ENCODE peak calls at places on chromosomes 16 and 17, in four cellular contexts. T is CD4-positive, alpha-beta T cell; X is K562; E is fibroblast of pulmonary artery. O is an unnamed sample.

GRCh38 chr17:41912925-41913324 is 5.8 kb downstream of the ACLY start:
- DNase-seq in T (no peak), X (no peak), E (no peak), O (no peak)

GRCh38 chr16:77898671-77899211 is 110.4 kb downstream of the VAT1L start:
- DNase-seq in T (no peak), X (no peak), E (peak; percentile 17), O (no peak)

GRCh38 chr16:53147500-53148065 is 92.8 kb downstream of the CHD9 start:
- DNase-seq in T (no peak), X (no peak), E (no peak), O (no peak)

GRCh38 chr16:68313116-68313515 is 2.3 kb downstream of the PRMT7 start:
- DNase-seq in T (no peak), X (no peak), E (no peak), O (no peak)

GRCh38 chr17:28338056-28338768 is 2.7 kb downstream of the TNFAIP1 start:
- DNase-seq in T (no peak), X (no peak), E (peak; percentile 78), O (no peak)

GRCh38 chr16:3501783-3502400 is 1.1 kb downstream of the CLUAP1 start:
- DNase-seq in T (no peak), X (no peak), E (no peak), O (no peak)

GRCh38 chr17:73474370-73474988 is 162.7 kb upstream of the CDC42EP4 start:
- DNase-seq in T (peak; percentile 3), X (peak; percentile 85), E (peak; percentile 79), O (no peak)

GRCh38 chr16:19542138-19542821 is 13.2 kb upstream of the VPS35L start:
- DNase-seq in T (no peak), X (no peak), E (no peak), O (no peak)

GRCh38 chr16:68380676-68381362 is 67.5 kb downstream of the SMPD3 start:
- DNase-seq in T (no peak), X (no peak), E (no peak), O (no peak)

GRCh38 chr17:42639484-42640474 is 19.3 kb upstream of the TUBG2 start:
- DNase-seq in T (no peak), X (peak; percentile 27), E (no peak), O (no peak)

GRCh38 chr17:78142113-78142861 is 3.9 kb upstream of the C17orf99 start:
- DNase-seq in T (no peak), X (no peak), E (peak; percentile 17), O (no peak)

GRCh38 chr16:47056704-47057630 is 83.5 kb upstream of the DNAJA2 start:
- DNase-seq in T (no peak), X (no peak), E (no peak), O (no peak)

GRCh38 chr16:79651363-79651762 is 50.8 kb upstream of the MAF start:
- DNase-seq in T (no peak), X (no peak), E (peak; percentile 19), O (no peak)

GRCh38 chr17:1494736-1495253 is 2.3 kb upstream of the MYO1C start:
- DNase-seq in T (no peak), X (no peak), E (no peak), O (no peak)

DNA sequence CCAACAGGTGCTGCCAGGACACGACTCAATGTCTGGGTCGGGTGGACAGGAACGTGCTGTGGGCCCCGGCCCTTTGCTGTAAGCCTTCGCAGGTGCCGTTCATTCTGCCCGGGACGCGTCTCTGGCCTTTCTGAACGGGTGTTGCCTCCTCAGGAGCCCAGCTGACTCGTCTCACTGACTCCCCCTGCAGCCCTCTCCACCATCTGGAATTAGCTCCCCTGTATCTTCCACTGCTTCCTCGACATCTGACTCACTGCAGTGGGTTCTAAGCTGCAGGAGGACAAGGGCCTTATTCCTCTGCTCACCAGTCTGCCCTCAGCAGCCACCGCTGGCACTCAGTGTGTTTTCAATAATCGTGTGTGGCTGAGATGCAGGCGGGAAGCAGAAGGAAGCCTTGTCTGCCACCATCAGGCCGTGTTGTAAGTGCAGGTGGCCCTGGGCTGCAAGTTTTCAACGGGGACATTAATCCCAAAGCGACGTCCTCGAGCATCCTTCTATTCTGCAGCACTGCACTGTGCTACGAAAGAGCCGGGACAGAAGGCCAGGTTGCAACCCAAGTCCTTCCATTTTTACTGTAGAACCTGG is 256.2 kb downstream of the FOXL1 start:
- DNase-seq in T (no peak), X (no peak), E (peak; percentile 42), O (no peak)
- TF ChIP-seq CTCF in T (no peak), X (peak; percentile 35), E (peak; percentile 14), O (no peak)

GRCh38 chr17:17345686-17346427 is 42.7 kb downstream of the NT5M start:
- DNase-seq in T (no peak), X (no peak), E (no peak), O (no peak)
- TF ChIP-seq CTCF in T (no peak), X (no peak), E (no peak), O (no peak)

GRCh38 chr17:76695059-76695892 is 15.5 kb downstream of the MXRA7 start:
- DNase-seq in T (no peak), X (no peak), E (no peak), O (no peak)
- TF ChIP-seq CTCF in T (no peak), X (no peak), E (no peak), O (no peak)

GRCh38 chr16:20851601-20852000 is 45.3 kb downstream of the REXO5 start:
- DNase-seq in T (no peak), X (no peak), E (peak; percentile 99), O (no peak)
- TF ChIP-seq CTCF in T (no peak), X (no peak), E (no peak), O (no peak)

DNA sequence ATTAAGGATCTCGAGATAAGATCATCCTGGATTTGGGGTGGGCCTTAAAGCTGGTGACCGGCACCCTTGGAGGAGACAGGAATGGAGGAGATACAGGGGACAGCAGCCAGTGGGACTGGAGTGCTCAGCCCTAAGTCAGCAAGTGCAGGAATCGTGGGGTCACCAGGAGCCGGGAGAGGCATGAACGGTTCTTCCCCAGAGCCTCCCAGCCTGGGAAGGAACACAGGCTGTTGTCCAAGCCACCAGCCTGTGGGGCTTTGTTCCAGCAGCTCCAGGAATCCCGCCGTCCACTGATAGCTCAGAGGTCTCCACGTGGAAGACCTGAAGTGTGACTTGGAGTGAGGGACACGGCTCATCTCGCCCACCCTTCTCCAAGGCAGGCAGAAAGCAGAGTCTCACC is 2.5 kb upstream of the WDR45B start:
- DNase-seq in T (no peak), X (no peak), E (no peak), O (no peak)
- TF ChIP-seq CTCF in T (no peak), X (no peak), E (no peak), O (no peak)

GRCh38 chr16:66927918-66928649 is 2.7 kb upstream of the RRAD start:
- DNase-seq in T (no peak), X (no peak), E (no peak), O (no peak)
- TF ChIP-seq CTCF in T (no peak), X (no peak), E (no peak), O (no peak)

GRCh38 chr17:66302761-66303626 is 581 bp downstream of the PRKCA start:
- DNase-seq in T (peak; percentile 37), X (peak; percentile 39), E (peak; percentile 61), O (peak; percentile 28)
- TF ChIP-seq CTCF in T (no peak), X (no peak), E (no peak), O (no peak)

DNA sequence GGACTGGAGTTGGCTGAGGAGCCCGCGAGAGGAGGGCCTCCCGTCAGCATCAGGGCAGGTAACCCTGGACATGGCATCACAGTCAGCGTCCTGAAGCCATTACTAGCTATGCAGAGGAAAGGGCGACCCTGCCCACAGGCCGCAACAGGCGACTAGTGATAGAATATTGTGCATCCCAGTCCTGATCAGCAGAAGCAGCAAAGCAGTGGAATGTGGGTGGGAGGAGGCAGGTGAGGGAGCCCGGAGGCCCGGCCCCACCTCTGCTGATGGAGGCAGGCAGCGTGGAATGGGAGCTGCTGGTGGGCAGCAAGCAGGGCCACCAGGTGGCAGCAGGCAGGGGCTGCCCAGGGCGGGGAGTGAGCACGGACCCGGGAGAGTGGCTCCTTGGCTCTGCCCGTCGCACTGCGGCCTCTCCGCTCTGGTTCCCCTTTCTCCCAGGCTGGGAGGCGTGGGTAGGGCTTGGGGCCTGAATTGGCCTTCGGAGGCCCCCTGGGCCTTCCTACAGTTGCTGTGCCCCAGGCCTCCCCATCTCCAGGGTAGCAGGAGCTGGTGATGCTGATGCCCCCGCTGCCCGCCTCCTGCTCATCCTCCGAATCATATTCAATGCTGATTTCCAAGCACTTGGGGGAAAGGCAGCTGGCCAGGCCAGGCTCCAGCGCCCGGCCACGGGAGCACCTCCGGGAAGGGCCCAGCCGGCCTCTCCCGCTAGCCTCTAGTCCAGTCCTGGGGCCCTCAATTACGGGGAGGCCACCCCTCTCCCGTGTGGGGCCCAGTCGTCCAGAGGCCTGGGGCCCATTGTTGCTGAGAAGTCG is 20.2 kb downstream of the TSPOAP1 start:
- DNase-seq in T (no peak), X (no peak), E (no peak), O (no peak)
- TF ChIP-seq CTCF in T (no peak), X (peak; percentile 14), E (peak; percentile 27), O (no peak)